ENCODE peak calls at places on chromosomes 2 and 18, in ten cellular contexts. One of them, this sample, is unnamed.

GRCh38 chr2:120352701-120353590 is 7.0 kb downstream of the INHBB start:
- DNase-seq in CD8-positive, alpha-beta memory T cell: no peak
- DNase-seq in skeletal muscle cell: no peak
- DNase-seq in GM04504: no peak
- DNase-seq in cardiac muscle cell: no peak
- DNase-seq in occipital lobe: no peak
- DNase-seq in kidney: peak
- DNase-seq in hypothalamus: no peak
- DNase-seq in hippocampal formation: no peak
- DNase-seq in HFF-Myc: no peak
- DNase-seq in this sample: peak

GRCh38 chr2:132670104-132670960 is at the start of gene LYPD1:
- DNase-seq in hypothalamus: no peak
- DNase-seq in kidney: peak
- DNase-seq in HFF-Myc: no peak
- DNase-seq in cardiac muscle cell: no peak
- DNase-seq in skeletal muscle cell: no peak
- DNase-seq in CD8-positive, alpha-beta memory T cell: no peak
- DNase-seq in hippocampal formation: peak
- DNase-seq in GM04504: no peak
- DNase-seq in occipital lobe: no peak
- DNase-seq in this sample: no peak

GRCh38 chr2:150621800-150622199 is 134.3 kb upstream of the RND3 start:
- DNase-seq in CD8-positive, alpha-beta memory T cell: no peak
- DNase-seq in HFF-Myc: no peak
- DNase-seq in hippocampal formation: no peak
- DNase-seq in cardiac muscle cell: peak
- DNase-seq in kidney: no peak
- DNase-seq in skeletal muscle cell: no peak
- DNase-seq in hypothalamus: no peak
- DNase-seq in GM04504: peak
- DNase-seq in occipital lobe: no peak
- DNase-seq in this sample: peak

GRCh38 chr2:66573866-66574265 is 138.9 kb downstream of the MEIS1 start:
- DNase-seq in occipital lobe: no peak
- DNase-seq in CD8-positive, alpha-beta memory T cell: no peak
- DNase-seq in hippocampal formation: no peak
- DNase-seq in hypothalamus: no peak
- DNase-seq in HFF-Myc: no peak
- DNase-seq in kidney: no peak
- DNase-seq in GM04504: no peak
- DNase-seq in cardiac muscle cell: no peak
- DNase-seq in skeletal muscle cell: no peak
- DNase-seq in this sample: no peak

GRCh38 chr2:14558382-14558919 is 74.1 kb upstream of the LRATD1 start:
- DNase-seq in GM04504: no peak
- DNase-seq in cardiac muscle cell: no peak
- DNase-seq in kidney: no peak
- DNase-seq in CD8-positive, alpha-beta memory T cell: no peak
- DNase-seq in skeletal muscle cell: no peak
- DNase-seq in hippocampal formation: no peak
- DNase-seq in HFF-Myc: no peak
- DNase-seq in hypothalamus: no peak
- DNase-seq in occipital lobe: no peak
- DNase-seq in this sample: peak

GRCh38 chr2:127386764-127387654 is 766 bp downstream of the MAP3K2 start:
- DNase-seq in HFF-Myc: peak
- DNase-seq in skeletal muscle cell: peak
- DNase-seq in GM04504: peak
- DNase-seq in kidney: peak
- DNase-seq in occipital lobe: peak
- DNase-seq in hippocampal formation: peak
- DNase-seq in hypothalamus: no peak
- DNase-seq in CD8-positive, alpha-beta memory T cell: peak
- DNase-seq in cardiac muscle cell: peak
- DNase-seq in this sample: peak

GRCh38 chr2:10080536-10081304 is 509 bp upstream of the CYS1 start:
- DNase-seq in occipital lobe: no peak
- DNase-seq in hippocampal formation: no peak
- DNase-seq in cardiac muscle cell: no peak
- DNase-seq in skeletal muscle cell: no peak
- DNase-seq in CD8-positive, alpha-beta memory T cell: peak
- DNase-seq in HFF-Myc: no peak
- DNase-seq in GM04504: no peak
- DNase-seq in kidney: peak
- DNase-seq in hypothalamus: no peak
- DNase-seq in this sample: peak

GRCh38 chr2:105600037-105600442 is 144.7 kb upstream of the NCK2 start:
- DNase-seq in HFF-Myc: no peak
- DNase-seq in GM04504: no peak
- DNase-seq in kidney: no peak
- DNase-seq in skeletal muscle cell: no peak
- DNase-seq in CD8-positive, alpha-beta memory T cell: no peak
- DNase-seq in cardiac muscle cell: no peak
- DNase-seq in hypothalamus: no peak
- DNase-seq in hippocampal formation: no peak
- DNase-seq in occipital lobe: no peak
- DNase-seq in this sample: no peak

GRCh38 chr2:169738566-169739229 is 5.1 kb downstream of the KLHL23 start:
- DNase-seq in cardiac muscle cell: no peak
- DNase-seq in hypothalamus: no peak
- DNase-seq in HFF-Myc: no peak
- DNase-seq in CD8-positive, alpha-beta memory T cell: no peak
- DNase-seq in occipital lobe: no peak
- DNase-seq in kidney: no peak
- DNase-seq in GM04504: no peak
- DNase-seq in skeletal muscle cell: no peak
- DNase-seq in hippocampal formation: no peak
- DNase-seq in this sample: no peak

GRCh38 chr2:179749210-179749609 is 112.2 kb downstream of the ZNF385B start:
- DNase-seq in occipital lobe: no peak
- DNase-seq in kidney: no peak
- DNase-seq in hypothalamus: no peak
- DNase-seq in cardiac muscle cell: peak
- DNase-seq in skeletal muscle cell: peak
- DNase-seq in HFF-Myc: peak
- DNase-seq in GM04504: peak
- DNase-seq in CD8-positive, alpha-beta memory T cell: no peak
- DNase-seq in hippocampal formation: no peak
- DNase-seq in this sample: peak

GRCh38 chr2:42804338-42804737 is 12.0 kb upstream of the HAAO start:
- DNase-seq in occipital lobe: no peak
- DNase-seq in cardiac muscle cell: peak
- DNase-seq in hypothalamus: no peak
- DNase-seq in skeletal muscle cell: peak
- DNase-seq in HFF-Myc: no peak
- DNase-seq in kidney: no peak
- DNase-seq in hippocampal formation: no peak
- DNase-seq in GM04504: no peak
- DNase-seq in CD8-positive, alpha-beta memory T cell: no peak
- DNase-seq in this sample: no peak

GRCh38 chr2:195498176-195498575 is 158.8 kb upstream of the SLC39A10 start:
- DNase-seq in HFF-Myc: no peak
- DNase-seq in occipital lobe: no peak
- DNase-seq in hippocampal formation: no peak
- DNase-seq in skeletal muscle cell: no peak
- DNase-seq in CD8-positive, alpha-beta memory T cell: peak
- DNase-seq in GM04504: no peak
- DNase-seq in cardiac muscle cell: peak
- DNase-seq in kidney: no peak
- DNase-seq in hypothalamus: no peak
- DNase-seq in this sample: peak

GRCh38 chr18:57439985-57440330 is 4.8 kb downstream of the ONECUT2 start:
- DNase-seq in CD8-positive, alpha-beta memory T cell: no peak
- DNase-seq in occipital lobe: no peak
- DNase-seq in HFF-Myc: no peak
- DNase-seq in hippocampal formation: no peak
- DNase-seq in GM04504: no peak
- DNase-seq in hypothalamus: no peak
- DNase-seq in skeletal muscle cell: no peak
- DNase-seq in kidney: no peak
- DNase-seq in cardiac muscle cell: no peak
- DNase-seq in this sample: no peak

GRCh38 chr2:160294339-160294803 is 94.3 kb upstream of the ITGB6 start:
- DNase-seq in GM04504: peak
- DNase-seq in hippocampal formation: no peak
- DNase-seq in kidney: peak
- DNase-seq in HFF-Myc: peak
- DNase-seq in CD8-positive, alpha-beta memory T cell: no peak
- DNase-seq in cardiac muscle cell: peak
- DNase-seq in occipital lobe: no peak
- DNase-seq in hypothalamus: no peak
- DNase-seq in skeletal muscle cell: peak
- DNase-seq in this sample: peak

GRCh38 chr18:36322408-36322728 is 24.9 kb downstream of the FHOD3 start:
- DNase-seq in cardiac muscle cell: no peak
- DNase-seq in CD8-positive, alpha-beta memory T cell: no peak
- DNase-seq in hippocampal formation: no peak
- DNase-seq in kidney: peak
- DNase-seq in hypothalamus: no peak
- DNase-seq in skeletal muscle cell: no peak
- DNase-seq in GM04504: no peak
- DNase-seq in occipital lobe: no peak
- DNase-seq in HFF-Myc: no peak
- DNase-seq in this sample: no peak

GRCh38 chr2:195486987-195487644 is 169.9 kb upstream of the SLC39A10 start:
- DNase-seq in kidney: no peak
- DNase-seq in HFF-Myc: no peak
- DNase-seq in GM04504: peak
- DNase-seq in skeletal muscle cell: peak
- DNase-seq in hypothalamus: no peak
- DNase-seq in cardiac muscle cell: peak
- DNase-seq in occipital lobe: no peak
- DNase-seq in hippocampal formation: no peak
- DNase-seq in CD8-positive, alpha-beta memory T cell: no peak
- DNase-seq in this sample: peak

GRCh38 chr18:23793051-23793450 is 103.8 kb downstream of the LAMA3 start:
- DNase-seq in GM04504: no peak
- DNase-seq in hippocampal formation: no peak
- DNase-seq in hypothalamus: no peak
- DNase-seq in skeletal muscle cell: no peak
- DNase-seq in cardiac muscle cell: no peak
- DNase-seq in CD8-positive, alpha-beta memory T cell: no peak
- DNase-seq in HFF-Myc: no peak
- DNase-seq in kidney: no peak
- DNase-seq in occipital lobe: no peak
- DNase-seq in this sample: no peak

GRCh38 chr18:59927246-59927825 is 27.5 kb downstream of the PMAIP1 start:
- DNase-seq in hippocampal formation: no peak
- DNase-seq in kidney: no peak
- DNase-seq in hypothalamus: no peak
- DNase-seq in CD8-positive, alpha-beta memory T cell: no peak
- DNase-seq in HFF-Myc: no peak
- DNase-seq in occipital lobe: no peak
- DNase-seq in skeletal muscle cell: no peak
- DNase-seq in cardiac muscle cell: peak
- DNase-seq in GM04504: no peak
- DNase-seq in this sample: peak

GRCh38 chr18:23992941-23993280 is 21.6 kb upstream of the TTC39C start:
- DNase-seq in kidney: no peak
- DNase-seq in hippocampal formation: no peak
- DNase-seq in CD8-positive, alpha-beta memory T cell: no peak
- DNase-seq in GM04504: no peak
- DNase-seq in skeletal muscle cell: no peak
- DNase-seq in cardiac muscle cell: no peak
- DNase-seq in occipital lobe: no peak
- DNase-seq in HFF-Myc: no peak
- DNase-seq in hypothalamus: no peak
- DNase-seq in this sample: no peak

GRCh38 chr2:148932536-148932935 is 57.5 kb downstream of the KIF5C start:
- DNase-seq in HFF-Myc: no peak
- DNase-seq in GM04504: no peak
- DNase-seq in hypothalamus: no peak
- DNase-seq in cardiac muscle cell: no peak
- DNase-seq in occipital lobe: no peak
- DNase-seq in skeletal muscle cell: no peak
- DNase-seq in CD8-positive, alpha-beta memory T cell: no peak
- DNase-seq in kidney: no peak
- DNase-seq in hippocampal formation: peak
- DNase-seq in this sample: no peak

GRCh38 chr2:5560981-5561380 is 131.2 kb upstream of the SOX11 start:
- DNase-seq in occipital lobe: peak
- DNase-seq in kidney: no peak
- DNase-seq in HFF-Myc: no peak
- DNase-seq in CD8-positive, alpha-beta memory T cell: no peak
- DNase-seq in GM04504: no peak
- DNase-seq in cardiac muscle cell: no peak
- DNase-seq in skeletal muscle cell: no peak
- DNase-seq in hippocampal formation: no peak
- DNase-seq in hypothalamus: no peak
- DNase-seq in this sample: peak

GRCh38 chr2:54149623-54150501 is 34.4 kb downstream of the ACYP2 start:
- DNase-seq in occipital lobe: no peak
- DNase-seq in HFF-Myc: no peak
- DNase-seq in cardiac muscle cell: peak
- DNase-seq in GM04504: no peak
- DNase-seq in kidney: no peak
- DNase-seq in skeletal muscle cell: peak
- DNase-seq in hippocampal formation: no peak
- DNase-seq in CD8-positive, alpha-beta memory T cell: no peak
- DNase-seq in hypothalamus: no peak
- DNase-seq in this sample: no peak

GRCh38 chr2:144372484-144373195 is 147.3 kb downstream of the ZEB2 start:
- DNase-seq in GM04504: no peak
- DNase-seq in HFF-Myc: no peak
- DNase-seq in hypothalamus: no peak
- DNase-seq in occipital lobe: no peak
- DNase-seq in CD8-positive, alpha-beta memory T cell: no peak
- DNase-seq in hippocampal formation: no peak
- DNase-seq in skeletal muscle cell: no peak
- DNase-seq in kidney: no peak
- DNase-seq in cardiac muscle cell: peak
- DNase-seq in this sample: no peak

GRCh38 chr2:15668611-15669305 is 77.1 kb downstream of the DDX1 start:
- DNase-seq in CD8-positive, alpha-beta memory T cell: no peak
- DNase-seq in hypothalamus: no peak
- DNase-seq in kidney: no peak
- DNase-seq in GM04504: no peak
- DNase-seq in HFF-Myc: no peak
- DNase-seq in occipital lobe: no peak
- DNase-seq in hippocampal formation: no peak
- DNase-seq in cardiac muscle cell: peak
- DNase-seq in skeletal muscle cell: peak
- DNase-seq in this sample: peak

This sample was measured in renal cortical epithelial cell.